ENCODE peak calls at places on chromosomes 4 and X, in eight cellular contexts. P is GM12864, L is skeletal muscle cell, M is IMR-90, H is pancreas, I is uterus, Z is GM12865, B is brain microvascular endothelial cell. U is an unnamed sample.

GRCh38 chrX:54029543-54030143 is 14.6 kb downstream of the PHF8 start:
- DNase-seq in P (no peak), L (no peak), M (no peak), H (peak), I (no peak), Z (no peak), B (no peak), U (no peak)

GRCh38 chr4:183468210-183469095 is 24.0 kb downstream of the CDKN2AIP start:
- DNase-seq in P (no peak), L (no peak), M (peak), H (no peak), I (no peak), Z (no peak), B (no peak), U (no peak)

GRCh38 chr4:4762909-4763814 is 96.3 kb upstream of the MSX1 start:
- DNase-seq in P (peak), L (peak), M (peak), H (no peak), I (no peak), Z (peak), B (peak), U (peak)

GRCh38 chrX:49309401-49309981 is 6.0 kb downstream of the GAGE10 start:
- DNase-seq in P (no peak), L (no peak), M (peak), H (no peak), I (no peak), Z (no peak), B (peak), U (no peak)

GRCh38 chrX:132218100-132218807 is 993 bp downstream of the RAP2C start:
- DNase-seq in P (peak), L (peak), M (peak), H (peak), I (peak), Z (peak), B (peak), U (peak)

GRCh38 chrX:133373366-133374079 is 41.8 kb downstream of the GPC4 start:
- DNase-seq in P (no peak), L (no peak), M (no peak), H (peak), I (no peak), Z (peak), B (no peak), U (no peak)

GRCh38 chr4:163535657-163536056 is 41.2 kb downstream of the TMA16 start:
- DNase-seq in P (no peak), L (no peak), M (no peak), H (no peak), I (no peak), Z (no peak), B (no peak), U (no peak)

GRCh38 chrX:19097553-19097952 is 24.7 kb downstream of the ADGRG2 start:
- DNase-seq in P (no peak), L (no peak), M (no peak), H (no peak), I (no peak), Z (no peak), B (no peak), U (no peak)

GRCh38 chr4:121778991-121779628 is 14.1 kb upstream of the SMIM43 start:
- DNase-seq in P (no peak), L (no peak), M (peak), H (no peak), I (no peak), Z (no peak), B (no peak), U (no peak)

GRCh38 chr4:42627887-42628646 is 28.8 kb downstream of the ATP8A1 start:
- DNase-seq in P (peak), L (no peak), M (no peak), H (peak), I (peak), Z (peak), B (no peak), U (peak)

GRCh38 chr4:129218355-129218754 is 122.4 kb downstream of the C4orf33 start:
- DNase-seq in P (no peak), L (no peak), M (no peak), H (no peak), I (no peak), Z (peak), B (peak), U (no peak)

DNA sequence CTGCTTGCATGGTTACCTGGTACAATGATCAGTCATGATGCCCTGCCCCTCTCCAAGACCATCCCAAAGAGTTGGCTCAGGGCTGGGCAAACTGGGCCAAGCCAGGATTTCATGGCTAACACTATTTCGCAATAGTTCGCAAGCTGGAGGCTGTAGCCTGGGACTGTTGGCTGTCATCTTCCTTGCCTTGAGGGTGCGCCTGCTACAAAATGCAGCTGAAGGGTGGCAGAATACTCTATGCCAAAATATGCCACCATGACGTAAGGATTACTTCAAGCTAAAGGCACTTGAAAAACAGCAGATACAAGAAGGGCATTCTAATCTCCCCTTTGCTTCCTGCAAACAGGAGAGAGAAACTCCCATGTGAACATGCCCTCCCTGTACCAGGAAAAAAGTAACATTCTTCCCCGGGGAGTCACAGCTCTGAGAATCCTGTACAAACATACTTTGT is 21.0 kb downstream of the SAT1 start:
- DNase-seq in P (no peak), L (peak), M (peak), H (no peak), I (no peak), Z (no peak), B (peak), U (no peak)
- H3K4me3 ChIP-seq in P (no peak), L (no peak), M (no peak), H (no peak), I (no peak), Z (no peak), B (no peak), U (no peak)

GRCh38 chrX:40105791-40106676 is 8.3 kb upstream of the BCOR start:
- DNase-seq in P (no peak), L (no peak), M (no peak), H (peak), I (peak), Z (peak), B (no peak), U (peak)

GRCh38 chrX:40108084-40108958 is 10.6 kb upstream of the BCOR start:
- DNase-seq in P (no peak), L (no peak), M (no peak), H (peak), I (peak), Z (no peak), B (no peak), U (no peak)

GRCh38 chrX:40107291-40108083 is 9.7 kb upstream of the BCOR start:
- DNase-seq in P (no peak), L (no peak), M (no peak), H (peak), I (peak), Z (peak), B (no peak), U (peak)

GRCh38 chrX:40105016-40105790 is 7.4 kb upstream of the BCOR start:
- DNase-seq in P (no peak), L (no peak), M (no peak), H (no peak), I (no peak), Z (peak), B (no peak), U (peak)

DNA sequence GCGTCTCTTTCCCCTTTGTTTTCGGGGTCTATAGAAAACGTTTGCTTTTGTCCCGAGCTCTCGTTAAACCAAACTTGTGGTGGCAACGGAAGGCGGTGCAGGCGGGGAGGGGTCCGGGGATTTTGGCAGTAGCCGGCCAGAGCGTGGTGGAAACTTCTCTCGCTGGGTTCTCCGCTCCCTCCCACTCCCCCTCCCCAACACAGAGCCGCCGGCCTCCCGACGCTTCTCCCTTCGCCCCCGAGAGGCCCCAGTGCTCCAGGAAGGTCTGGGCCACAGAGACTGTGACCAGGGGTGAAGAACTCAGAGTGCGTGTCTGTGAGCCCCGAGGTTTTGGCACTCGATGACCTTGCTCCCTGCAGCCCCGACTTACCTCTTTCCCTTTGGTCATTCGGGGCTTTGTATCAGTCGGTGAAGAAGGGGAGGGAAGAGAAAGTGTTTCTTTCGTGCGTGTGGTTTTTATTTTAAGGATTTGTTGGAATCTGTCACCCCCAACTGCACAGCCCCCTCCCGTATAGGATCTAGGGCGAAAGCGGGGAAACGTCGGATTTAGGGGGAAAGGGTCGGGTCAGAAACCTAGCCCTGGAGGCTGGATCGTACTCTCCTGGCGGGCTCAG is 9.0 kb upstream of the BCOR start:
- DNase-seq in P (no peak), L (no peak), M (no peak), H (no peak), I (no peak), Z (no peak), B (no peak), U (peak)
- H3K4me3 ChIP-seq in P (peak), L (peak), M (peak), H (peak), I (peak), Z (peak), B (peak), U (peak)

GRCh38 chr4:91935217-91935616 is 368.5 kb upstream of the GRID2 start:
- DNase-seq in P (no peak), L (no peak), M (no peak), H (no peak), I (no peak), Z (no peak), B (no peak), U (no peak)
- H3K4me3 ChIP-seq in P (no peak), L (no peak), M (no peak), H (no peak), I (no peak), Z (no peak), B (no peak), U (no peak)

GRCh38 chr4:41561241-41561640 is 23.3 kb downstream of the LIMCH1 start:
- DNase-seq in P (no peak), L (no peak), M (no peak), H (no peak), I (no peak), Z (no peak), B (no peak), U (no peak)
- H3K4me3 ChIP-seq in P (no peak), L (no peak), M (no peak), H (no peak), I (no peak), Z (no peak), B (no peak), U (no peak)

DNA sequence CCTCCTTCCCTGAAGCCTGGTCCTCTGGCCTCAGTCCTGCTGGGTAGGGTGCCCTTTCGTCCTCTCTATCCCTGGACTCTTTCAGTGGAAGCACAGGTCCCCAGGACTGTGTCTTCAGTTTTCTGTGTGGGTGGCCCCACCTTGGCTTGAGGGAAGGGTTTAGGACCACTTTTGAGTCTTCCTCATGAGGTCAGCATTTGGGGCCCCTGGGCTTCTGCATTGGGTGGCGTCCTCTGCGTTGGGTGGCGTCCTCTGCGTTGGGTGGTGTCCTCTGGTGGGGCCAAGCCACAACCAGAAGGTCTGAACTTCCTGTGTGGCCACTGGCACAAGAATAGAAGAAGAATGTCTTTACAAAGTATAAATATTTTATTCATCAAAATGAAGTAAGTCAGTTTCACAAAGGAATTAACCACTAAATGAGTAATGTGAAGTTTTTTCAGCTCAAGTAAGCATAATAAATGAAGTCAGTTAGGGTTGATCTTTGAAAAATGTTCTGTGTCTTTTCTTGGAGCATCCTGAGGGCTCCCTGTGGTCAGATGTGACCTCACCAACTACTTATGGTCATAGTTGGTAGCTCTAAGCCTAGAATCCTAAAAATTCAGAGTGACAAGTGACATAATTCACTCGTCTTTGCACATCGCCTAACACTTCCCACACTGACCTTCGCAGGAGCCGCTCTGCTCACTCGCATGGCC is 39.2 kb upstream of the HGFAC start:
- DNase-seq in P (no peak), L (peak), M (peak), H (no peak), I (no peak), Z (no peak), B (peak), U (no peak)
- H3K4me3 ChIP-seq in P (no peak), L (no peak), M (no peak), H (no peak), I (no peak), Z (no peak), B (no peak), U (no peak)

GRCh38 chrX:122512561-122513072 is 671.5 kb upstream of the GRIA3 start:
- DNase-seq in P (no peak), L (no peak), M (no peak), H (no peak), I (no peak), Z (no peak), B (no peak), U (no peak)
- H3K4me3 ChIP-seq in P (no peak), L (no peak), M (no peak), H (no peak), I (no peak), Z (no peak), B (no peak), U (no peak)

GRCh38 chr4:186501554-186501953 is 53.8 kb downstream of the MTNR1A start:
- DNase-seq in P (no peak), L (no peak), M (no peak), H (no peak), I (no peak), Z (no peak), B (no peak), U (no peak)

GRCh38 chr4:186499467-186499866 is 55.9 kb downstream of the MTNR1A start:
- DNase-seq in P (no peak), L (no peak), M (no peak), H (no peak), I (no peak), Z (no peak), B (no peak), U (no peak)

GRCh38 chr4:186497043-186497442 is 58.3 kb downstream of the MTNR1A start:
- DNase-seq in P (no peak), L (no peak), M (no peak), H (no peak), I (no peak), Z (no peak), B (no peak), U (no peak)

DNA sequence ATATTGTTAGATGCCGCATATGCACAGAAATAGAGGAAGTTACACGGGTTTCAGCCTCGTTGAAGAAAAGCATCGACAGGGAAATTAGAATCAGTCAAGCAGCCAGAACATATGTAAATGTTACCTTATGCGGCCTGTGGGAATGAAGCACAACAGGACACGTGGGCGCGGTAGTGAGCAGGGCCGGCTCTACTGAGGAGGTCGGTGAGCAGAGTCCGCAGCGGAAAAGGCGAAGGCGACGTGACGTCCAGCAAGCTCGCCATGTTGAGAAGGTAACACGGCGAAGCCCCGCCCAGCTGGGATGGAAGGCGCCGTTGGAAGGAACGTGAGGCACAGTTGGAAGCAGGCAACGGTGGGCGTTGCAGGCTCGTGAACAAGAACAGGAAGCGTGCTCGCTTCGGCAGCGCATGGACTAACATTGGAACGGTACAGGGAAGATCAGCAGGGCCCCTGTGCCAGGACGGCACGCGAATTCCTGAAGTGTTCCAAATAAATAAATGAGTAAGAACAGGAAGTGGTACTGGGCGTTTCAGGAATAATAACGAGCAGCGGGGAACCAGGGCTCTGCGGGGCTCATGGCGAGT is 54.6 kb downstream of the MTNR1A start:
- DNase-seq in P (no peak), L (no peak), M (peak), H (no peak), I (no peak), Z (no peak), B (no peak), U (no peak)
- H3K4me3 ChIP-seq in P (no peak), L (no peak), M (no peak), H (no peak), I (no peak), Z (no peak), B (no peak), U (no peak)